ENCODE peak calls at places on chromosome 21, in seven cellular contexts. L is DMS53; P is A172; D is A549; A is HFFc6; U is activated naive CD8-positive, alpha-beta T cell treated with anti-CD3 and anti-CD28 coated beads, Interleukin-2, amount 10 ng/mL, durations not matched to agents 7 days and 5 days; O is NT2/D1. G is an unnamed sample.

GRCh38 chr21:27034796-27035195 is 67.9 kb upstream of the ADAMTS5 start:
- DNase-seq in L (no peak), P (no peak), D (no peak), A (no peak), U (no peak), O (no peak), G (no peak)

GRCh38 chr21:44700101-44701022 is 3.4 kb downstream of the KRTAP10-12 start:
- DNase-seq in L (no peak), P (no peak), D (no peak), A (no peak), U (no peak), O (no peak), G (no peak)

GRCh38 chr21:35011681-35012080 is 37.4 kb downstream of the RUNX1 start:
- DNase-seq in L (peak), P (peak), D (no peak), A (no peak), U (no peak), O (no peak), G (no peak)

GRCh38 chr21:14916676-14917141 is 148.1 kb downstream of the NRIP1 start:
- DNase-seq in L (peak), P (no peak), D (no peak), A (no peak), U (no peak), O (no peak), G (no peak)

GRCh38 chr21:45542667-45543370 is 579 bp upstream of the SLC19A1 start:
- DNase-seq in L (peak), P (no peak), D (no peak), A (no peak), U (peak), O (no peak), G (no peak)

GRCh38 chr21:45002381-45003204 is 62.8 kb downstream of the SLX9 start:
- DNase-seq in L (no peak), P (no peak), D (no peak), A (no peak), U (no peak), O (no peak), G (no peak)

GRCh38 chr21:19981938-19982337 is 1016.3 kb upstream of the NCAM2 start:
- DNase-seq in L (peak), P (no peak), D (no peak), A (no peak), U (no peak), O (no peak), G (no peak)

GRCh38 chr21:44947930-44948331 is 8.1 kb downstream of the SLX9 start:
- DNase-seq in L (no peak), P (peak), D (no peak), A (no peak), U (no peak), O (no peak), G (no peak)

GRCh38 chr21:39968010-39968409 is 100.8 kb downstream of the PCP4 start:
- DNase-seq in L (no peak), P (no peak), D (no peak), A (no peak), U (no peak), O (no peak), G (no peak)

GRCh38 chr21:34335316-34335715 is 28.5 kb upstream of the KCNE2 start:
- DNase-seq in L (no peak), P (no peak), D (no peak), A (peak), U (no peak), O (no peak), G (peak)

GRCh38 chr21:42234464-42235241 is 15.7 kb downstream of the ABCG1 start:
- DNase-seq in L (peak), P (peak), D (peak), A (no peak), U (peak), O (peak), G (peak)

GRCh38 chr21:29025328-29025713 is 853 bp downstream of the USP16 start:
- DNase-seq in L (peak), P (peak), D (no peak), A (peak), U (no peak), O (no peak), G (no peak)

GRCh38 chr21:14632359-14632758 is 86.2 kb upstream of the SAMSN1 start:
- DNase-seq in L (no peak), P (no peak), D (no peak), A (no peak), U (no peak), O (no peak), G (no peak)

GRCh38 chr21:15141236-15141970 is 76.6 kb upstream of the NRIP1 start:
- DNase-seq in L (peak), P (no peak), D (peak), A (no peak), U (no peak), O (no peak), G (peak)